ENCODE peak calls at places on chromosomes 12 and 14, in five cellular contexts. One of them, this sample, is unnamed.

GRCh38 chr12:34294671-34295365 is 272.5 kb downstream of the ALG10 start:
- DNase-seq in HepG2: no peak
- DNase-seq in K562: no peak
- DNase-seq in GM12878: no peak
- DNase-seq in H1: no peak
- DNase-seq in this sample: no peak

GRCh38 chr14:40697221-40697620 is 909.5 kb upstream of the LRFN5 start:
- DNase-seq in HepG2: no peak
- DNase-seq in K562: no peak
- DNase-seq in GM12878: no peak
- DNase-seq in H1: no peak
- DNase-seq in this sample: no peak

GRCh38 chr12:123471374-123472068 is 13.6 kb downstream of the SNRNP35 start:
- DNase-seq in HepG2: peak; percentile 50
- DNase-seq in K562: no peak
- DNase-seq in GM12878: no peak
- DNase-seq in H1: no peak
- DNase-seq in this sample: no peak

GRCh38 chr12:42450248-42450647 is 124.3 kb downstream of the PPHLN1 start:
- DNase-seq in HepG2: no peak
- DNase-seq in K562: no peak
- DNase-seq in GM12878: no peak
- DNase-seq in H1: no peak
- DNase-seq in this sample: no peak

GRCh38 chr14:105485720-105486332 is 860 bp upstream of the CRIP1 start:
- DNase-seq in HepG2: peak; percentile 74
- DNase-seq in K562: peak; percentile 80
- DNase-seq in GM12878: no peak
- DNase-seq in H1: no peak
- DNase-seq in this sample: no peak

GRCh38 chr12:106897082-106897481 is 58.6 kb upstream of the TMEM263 start:
- DNase-seq in HepG2: peak; percentile 25
- DNase-seq in K562: peak; percentile 13
- DNase-seq in GM12878: no peak
- DNase-seq in H1: no peak
- DNase-seq in this sample: peak; percentile 6

GRCh38 chr14:72516936-72517408 is 376.9 kb downstream of the DPF3 start:
- DNase-seq in HepG2: peak; percentile 46
- DNase-seq in K562: peak; percentile 70
- DNase-seq in GM12878: peak; percentile 53
- DNase-seq in H1: peak; percentile 19
- DNase-seq in this sample: peak; percentile 39

GRCh38 chr12:120598674-120599463 is 17.7 kb upstream of the POP5 start:
- DNase-seq in HepG2: peak; percentile 41
- DNase-seq in K562: peak; percentile 28
- DNase-seq in GM12878: no peak
- DNase-seq in H1: no peak
- DNase-seq in this sample: no peak

GRCh38 chr14:101559624-101560533 is 1.4 kb upstream of the DIO3 start:
- DNase-seq in HepG2: no peak
- DNase-seq in K562: no peak
- DNase-seq in GM12878: no peak
- DNase-seq in H1: no peak
- DNase-seq in this sample: no peak

GRCh38 chr12:31832740-31833540 is 104.1 kb upstream of the AMN1 start:
- DNase-seq in HepG2: no peak
- DNase-seq in K562: peak; percentile 58
- DNase-seq in GM12878: peak; percentile 73
- DNase-seq in H1: no peak
- DNase-seq in this sample: no peak

GRCh38 chr12:24201258-24201970 is 251.9 kb upstream of the SOX5 start:
- DNase-seq in HepG2: no peak
- DNase-seq in K562: no peak
- DNase-seq in GM12878: peak; percentile 32
- DNase-seq in H1: no peak
- DNase-seq in this sample: no peak
- TF ChIP-seq JUND in HepG2: no peak
- TF ChIP-seq JUND in K562: no peak
- TF ChIP-seq JUND in GM12878: no peak
- TF ChIP-seq JUND in H1: no peak
- TF ChIP-seq JUND in this sample: no peak

DNA sequence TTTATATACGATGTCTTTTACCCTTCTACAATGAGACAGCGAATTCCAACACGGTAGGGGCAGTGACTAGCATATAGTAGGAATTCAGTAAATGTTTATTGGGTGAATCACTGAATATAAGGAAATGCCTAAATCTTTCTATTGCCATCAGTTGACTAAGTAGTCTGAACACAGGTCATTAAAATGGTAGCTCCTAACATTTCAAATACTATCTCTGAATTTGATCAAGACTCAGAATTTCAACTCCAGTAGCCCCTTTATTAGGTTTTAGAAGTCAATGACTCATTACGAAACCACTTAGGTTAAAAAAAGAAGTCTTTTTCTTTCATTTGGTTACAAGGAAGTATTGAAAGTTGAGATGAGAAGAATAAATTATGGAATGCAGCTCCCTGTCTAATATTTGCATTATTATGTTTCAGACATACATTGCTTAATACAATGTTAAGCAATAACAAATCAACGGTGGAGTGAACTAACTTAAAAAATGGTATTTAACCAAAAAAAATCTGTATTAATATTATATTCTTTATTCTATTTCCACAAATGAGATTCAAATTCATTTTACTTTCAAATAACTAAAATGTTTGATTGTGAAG is 302.8 kb downstream of the CEP128 start:
- DNase-seq in HepG2: no peak
- DNase-seq in K562: no peak
- DNase-seq in GM12878: no peak
- DNase-seq in H1: no peak
- DNase-seq in this sample: peak; percentile 12
- TF ChIP-seq CEBPB in HepG2: no peak
- TF ChIP-seq CEBPB in K562: no peak
- TF ChIP-seq CEBPB in GM12878: no peak
- TF ChIP-seq CEBPB in H1: no peak
- TF ChIP-seq CEBPB in this sample: no peak

GRCh38 chr14:44846232-44846824 is 115.4 kb downstream of the KLHL28 start:
- DNase-seq in HepG2: peak; percentile 27
- DNase-seq in K562: peak; percentile 40
- DNase-seq in GM12878: peak; percentile 27
- DNase-seq in H1: no peak
- DNase-seq in this sample: peak; percentile 28
- TF ChIP-seq JUND in HepG2: no peak
- TF ChIP-seq JUND in K562: no peak
- TF ChIP-seq JUND in GM12878: no peak
- TF ChIP-seq JUND in H1: no peak
- TF ChIP-seq JUND in this sample: no peak

GRCh38 chr12:108530141-108530540 is 15.1 kb downstream of the FICD start:
- DNase-seq in HepG2: no peak
- DNase-seq in K562: no peak
- DNase-seq in GM12878: no peak
- DNase-seq in H1: no peak
- DNase-seq in this sample: no peak

GRCh38 chr12:108532061-108532848 is 17.2 kb downstream of the FICD start:
- DNase-seq in HepG2: no peak
- DNase-seq in K562: peak; percentile 82
- DNase-seq in GM12878: no peak
- DNase-seq in H1: no peak
- DNase-seq in this sample: no peak

GRCh38 chr12:108523365-108523764 is 8.3 kb downstream of the FICD start:
- DNase-seq in HepG2: no peak
- DNase-seq in K562: no peak
- DNase-seq in GM12878: no peak
- DNase-seq in H1: no peak
- DNase-seq in this sample: no peak

GRCh38 chr12:108525681-108526080 is 10.6 kb downstream of the FICD start:
- DNase-seq in HepG2: no peak
- DNase-seq in K562: no peak
- DNase-seq in GM12878: no peak
- DNase-seq in H1: no peak
- DNase-seq in this sample: no peak

DNA sequence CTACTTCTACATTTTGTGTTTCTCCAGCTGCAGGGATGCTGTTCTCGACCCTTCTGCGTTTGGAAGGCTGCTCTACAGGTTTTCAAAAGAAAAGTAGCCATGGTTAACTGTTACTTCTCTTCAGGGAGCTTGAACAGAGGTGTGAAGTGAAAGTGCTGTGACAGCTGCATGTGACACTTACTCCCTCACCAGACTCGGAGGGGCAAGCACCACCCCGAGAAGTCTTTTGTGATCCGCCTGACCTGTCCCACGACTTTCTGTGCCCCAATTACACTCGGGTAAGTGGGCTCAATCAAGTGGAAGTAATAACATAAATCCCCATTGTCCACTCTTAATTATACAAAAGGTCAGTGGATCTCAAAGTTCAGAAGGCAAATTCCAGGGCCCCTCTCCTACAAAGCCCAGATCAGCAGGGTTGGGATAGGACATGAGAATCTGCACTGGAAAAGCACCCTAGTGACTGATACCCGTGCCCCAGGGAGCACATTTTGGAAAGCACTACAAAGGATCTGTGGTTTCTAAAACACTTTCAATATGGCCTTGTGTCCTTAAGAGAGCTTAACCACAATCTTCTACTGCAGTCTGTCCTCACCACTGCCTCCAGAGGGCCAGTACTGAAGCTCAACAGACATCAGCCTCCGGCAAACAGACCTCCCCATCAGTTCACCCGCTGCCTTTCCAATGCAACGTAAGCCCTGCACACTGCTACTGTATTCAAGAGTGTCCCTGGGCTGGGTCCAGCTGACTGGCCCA is 11.6 kb downstream of the FICD start:
- DNase-seq in HepG2: no peak
- DNase-seq in K562: no peak
- DNase-seq in GM12878: no peak
- DNase-seq in H1: no peak
- DNase-seq in this sample: no peak
- TF ChIP-seq CEBPB in HepG2: no peak
- TF ChIP-seq CEBPB in K562: no peak
- TF ChIP-seq CEBPB in GM12878: no peak
- TF ChIP-seq CEBPB in H1: no peak
- TF ChIP-seq CEBPB in this sample: no peak

GRCh38 chr14:54489318-54489683 is 521 bp upstream of the GMFB start:
- DNase-seq in HepG2: no peak
- DNase-seq in K562: no peak
- DNase-seq in GM12878: no peak
- DNase-seq in H1: no peak
- DNase-seq in this sample: no peak

GRCh38 chr14:54488646-54489317 is at the start of gene GMFB:
- DNase-seq in HepG2: peak; percentile 80
- DNase-seq in K562: peak; percentile 85
- DNase-seq in GM12878: peak; percentile 52
- DNase-seq in H1: peak; percentile 60
- DNase-seq in this sample: peak; percentile 86

GRCh38 chr14:54488318-54488645 is 498 bp downstream of the GMFB start:
- DNase-seq in HepG2: no peak
- DNase-seq in K562: no peak
- DNase-seq in GM12878: no peak
- DNase-seq in H1: no peak
- DNase-seq in this sample: no peak

GRCh38 chr14:54489731-54490447 is 1.1 kb upstream of the GMFB start:
- DNase-seq in HepG2: no peak
- DNase-seq in K562: peak; percentile 30
- DNase-seq in GM12878: no peak
- DNase-seq in H1: no peak
- DNase-seq in this sample: no peak

GRCh38 chr14:54490448-54490805 is 1.6 kb upstream of the GMFB start:
- DNase-seq in HepG2: no peak
- DNase-seq in K562: no peak
- DNase-seq in GM12878: no peak
- DNase-seq in H1: no peak
- DNase-seq in this sample: no peak
- TF ChIP-seq JUND in HepG2: no peak
- TF ChIP-seq JUND in K562: no peak
- TF ChIP-seq JUND in GM12878: no peak
- TF ChIP-seq JUND in H1: no peak
- TF ChIP-seq JUND in this sample: no peak

GRCh38 chr12:39392154-39392925 is 50.6 kb downstream of the KIF21A start:
- DNase-seq in HepG2: no peak
- DNase-seq in K562: no peak
- DNase-seq in GM12878: no peak
- DNase-seq in H1: no peak
- DNase-seq in this sample: no peak

GRCh38 chr12:39390752-39391151 is 52.2 kb downstream of the KIF21A start:
- DNase-seq in HepG2: no peak
- DNase-seq in K562: no peak
- DNase-seq in GM12878: no peak
- DNase-seq in H1: no peak
- DNase-seq in this sample: no peak

GRCh38 chr12:39395866-39396265 is 47.1 kb downstream of the KIF21A start:
- DNase-seq in HepG2: peak; percentile 28
- DNase-seq in K562: no peak
- DNase-seq in GM12878: no peak
- DNase-seq in H1: no peak
- DNase-seq in this sample: no peak

GRCh38 chr12:39393179-39393578 is 49.7 kb downstream of the KIF21A start:
- DNase-seq in HepG2: no peak
- DNase-seq in K562: no peak
- DNase-seq in GM12878: no peak
- DNase-seq in H1: no peak
- DNase-seq in this sample: no peak

DNA sequence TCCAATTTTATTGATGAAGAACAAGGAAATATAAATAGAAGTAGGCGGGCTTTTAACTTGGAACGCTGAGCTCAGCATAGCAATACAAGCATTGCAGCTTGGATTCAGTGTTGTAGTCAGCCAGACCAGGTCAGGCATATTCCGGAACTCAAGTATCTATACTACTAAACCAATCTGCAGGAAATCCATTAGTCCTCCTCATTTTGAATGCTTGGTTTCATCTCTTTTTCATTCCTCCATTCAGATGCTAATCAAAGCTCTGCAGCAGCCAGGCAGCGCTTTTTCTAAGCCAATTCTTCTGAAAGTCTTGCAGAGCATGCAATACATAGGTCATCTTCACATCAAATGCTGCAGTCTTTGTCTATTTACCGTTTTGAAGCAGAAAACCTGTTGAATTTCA is 49.0 kb downstream of the KIF21A start:
- DNase-seq in HepG2: no peak
- DNase-seq in K562: no peak
- DNase-seq in GM12878: no peak
- DNase-seq in H1: peak; percentile 10
- DNase-seq in this sample: no peak
- TF ChIP-seq CEBPB in HepG2: no peak
- TF ChIP-seq CEBPB in K562: no peak
- TF ChIP-seq CEBPB in GM12878: no peak
- TF ChIP-seq CEBPB in H1: no peak
- TF ChIP-seq CEBPB in this sample: no peak

GRCh38 chr14:55912344-55912743 is 205.9 kb upstream of the PELI2 start:
- DNase-seq in HepG2: no peak
- DNase-seq in K562: no peak
- DNase-seq in GM12878: no peak
- DNase-seq in H1: no peak
- DNase-seq in this sample: no peak

GRCh38 chr14:55914771-55915170 is 203.4 kb upstream of the PELI2 start:
- DNase-seq in HepG2: no peak
- DNase-seq in K562: no peak
- DNase-seq in GM12878: no peak
- DNase-seq in H1: no peak
- DNase-seq in this sample: no peak

GRCh38 chr14:55909879-55910278 is 208.3 kb upstream of the PELI2 start:
- DNase-seq in HepG2: no peak
- DNase-seq in K562: no peak
- DNase-seq in GM12878: no peak
- DNase-seq in H1: no peak
- DNase-seq in this sample: no peak

GRCh38 chr14:55913324-55914035 is 204.7 kb upstream of the PELI2 start:
- DNase-seq in HepG2: no peak
- DNase-seq in K562: no peak
- DNase-seq in GM12878: no peak
- DNase-seq in H1: no peak
- DNase-seq in this sample: no peak

GRCh38 chr14:55911794-55912193 is 206.4 kb upstream of the PELI2 start:
- DNase-seq in HepG2: no peak
- DNase-seq in K562: no peak
- DNase-seq in GM12878: no peak
- DNase-seq in H1: no peak
- DNase-seq in this sample: no peak
- TF ChIP-seq JUND in HepG2: no peak
- TF ChIP-seq JUND in K562: no peak
- TF ChIP-seq JUND in GM12878: no peak
- TF ChIP-seq JUND in H1: no peak
- TF ChIP-seq JUND in this sample: no peak

This sample was measured in HCT116.